ENCODE peak calls at places on chromosome 22, in four cellular contexts. F, Z, I and K are unnamed samples.

GRCh38 chr22:35114296-35114980 is 48.5 kb downstream of the ISX start:
- DNase-seq in F (no peak), Z (no peak), I (no peak), K (no peak)

GRCh38 chr22:36156515-36157419 is 3.8 kb downstream of the APOL3 start:
- DNase-seq in F (no peak), Z (peak), I (peak), K (no peak)

GRCh38 chr22:45284705-45285305 is at the start of gene UPK3A:
- DNase-seq in F (no peak), Z (peak), I (peak), K (peak)

GRCh38 chr22:40176921-40177737 is 596 bp upstream of the TNRC6B start:
- DNase-seq in F (no peak), Z (no peak), I (no peak), K (peak)

GRCh38 chr22:41524809-41525449 is 19.3 kb downstream of the POLR3H start:
- DNase-seq in F (no peak), Z (no peak), I (no peak), K (no peak)

GRCh38 chr22:34004058-34004457 is 83.8 kb upstream of the LARGE1 start:
- DNase-seq in F (no peak), Z (no peak), I (no peak), K (no peak)

GRCh38 chr22:40058265-40058664 is 63.5 kb downstream of the FAM83F start:
- DNase-seq in F (no peak), Z (no peak), I (no peak), K (no peak)

GRCh38 chr22:29060931-29061330 is 700 bp downstream of the C22orf31 start:
- DNase-seq in F (no peak), Z (no peak), I (no peak), K (no peak)

GRCh38 chr22:45308624-45309421 is 911 bp upstream of the FAM118A start:
- DNase-seq in F (no peak), Z (no peak), I (no peak), K (no peak)

GRCh38 chr22:22932512-22932941 is 44.9 kb downstream of the IGLL5 start:
- DNase-seq in F (no peak), Z (no peak), I (no peak), K (no peak)

GRCh38 chr22:24106385-24107381 is 74.6 kb upstream of the SUSD2 start:
- DNase-seq in F (peak), Z (peak), I (no peak), K (no peak)

GRCh38 chr22:21937041-21937820 is 15.4 kb downstream of the PPM1F start:
- DNase-seq in F (no peak), Z (no peak), I (no peak), K (no peak)

GRCh38 chr22:27747396-27748256 is 53.9 kb downstream of the MN1 start:
- DNase-seq in F (no peak), Z (no peak), I (no peak), K (no peak)

GRCh38 chr22:21972806-21973205 is 9.8 kb downstream of the TOP3B start:
- DNase-seq in F (no peak), Z (no peak), I (no peak), K (no peak)

GRCh38 chr22:23073506-23074229 is 3.3 kb downstream of the GNAZ start:
- DNase-seq in F (no peak), Z (no peak), I (no peak), K (no peak)

GRCh38 chr22:50518628-50519027 is 6.8 kb downstream of the SCO2 start:
- DNase-seq in F (no peak), Z (no peak), I (no peak), K (no peak)

GRCh38 chr22:26579331-26579886 is 10.5 kb downstream of the TPST2 start:
- DNase-seq in F (no peak), Z (peak), I (no peak), K (no peak)

GRCh38 chr22:42376721-42377177 is 55.5 kb downstream of the NFAM1 start:
- DNase-seq in F (peak), Z (peak), I (no peak), K (peak)

GRCh38 chr22:39703890-39704658 is 133.5 kb downstream of the CACNA1I start:
- DNase-seq in F (no peak), Z (peak), I (peak), K (no peak)

GRCh38 chr22:27777128-27777527 is 24.4 kb downstream of the MN1 start:
- DNase-seq in F (no peak), Z (no peak), I (no peak), K (no peak)

GRCh38 chr22:36184433-36185035 is 17.1 kb downstream of the APOL4 start:
- DNase-seq in F (no peak), Z (no peak), I (no peak), K (no peak)

GRCh38 chr22:22843848-22844247 is 43.8 kb upstream of the IGLL5 start:
- DNase-seq in F (no peak), Z (no peak), I (no peak), K (no peak)

GRCh38 chr22:41562461-41562860 is 1.7 kb downstream of the CSDC2 start:
- DNase-seq in F (no peak), Z (no peak), I (no peak), K (no peak)

GRCh38 chr22:17235149-17235655 is 16.0 kb upstream of the ADA2 start:
- DNase-seq in F (no peak), Z (no peak), I (no peak), K (no peak)

DNA sequence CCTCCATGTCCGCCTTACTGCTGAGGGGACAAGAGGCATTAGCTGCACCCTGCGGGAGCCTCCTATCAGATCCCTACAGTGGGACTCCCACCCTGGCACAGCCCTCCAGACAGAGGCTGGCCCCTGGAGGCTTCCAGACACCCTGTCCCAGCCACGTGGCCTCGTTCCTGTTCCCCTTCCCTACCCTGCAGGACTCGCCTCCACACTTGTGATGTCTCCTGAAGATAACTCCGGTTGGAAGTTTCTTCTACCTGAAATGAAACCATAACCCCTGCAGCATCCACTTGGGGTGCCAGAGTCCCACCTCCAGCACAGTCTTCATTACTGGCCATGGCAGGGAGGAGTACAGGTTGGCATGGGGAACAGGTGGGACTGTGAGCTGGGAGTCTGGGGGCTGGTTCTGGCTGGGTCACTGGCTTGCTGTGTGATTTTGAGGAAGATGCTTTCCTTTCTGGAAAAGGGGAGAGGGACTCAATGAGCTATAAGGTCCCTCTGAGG is 4.9 kb upstream of the SH3BP1 start:
- DNase-seq in F (no peak), Z (no peak), I (no peak), K (no peak)
- TF ChIP-seq CTCF in F (peak), Z (no peak), I (no peak), K (no peak)

DNA sequence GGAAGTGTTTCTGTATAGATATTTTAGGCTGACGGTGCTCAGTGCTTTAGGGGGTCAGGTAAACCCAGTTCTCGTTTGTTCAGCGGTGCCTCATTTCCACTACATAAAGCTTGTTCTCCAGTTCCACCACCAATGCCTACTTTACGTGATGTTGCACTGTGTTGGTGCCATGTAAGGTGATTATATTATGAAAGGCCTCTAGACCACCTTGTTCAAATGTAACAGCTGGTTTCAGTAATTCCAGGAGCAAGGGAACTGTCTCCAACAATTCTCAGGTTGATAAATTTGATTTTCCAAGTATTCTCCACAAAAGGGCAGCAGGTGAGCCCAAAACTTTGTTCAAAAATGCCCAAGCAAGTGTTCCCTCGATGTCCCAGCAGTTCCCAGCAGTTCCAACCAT is 83.7 kb upstream of the SEPTIN5 start:
- DNase-seq in F (no peak), Z (no peak), I (peak), K (no peak)
- TF ChIP-seq CTCF in F (no peak), Z (no peak), I (no peak), K (no peak)

DNA sequence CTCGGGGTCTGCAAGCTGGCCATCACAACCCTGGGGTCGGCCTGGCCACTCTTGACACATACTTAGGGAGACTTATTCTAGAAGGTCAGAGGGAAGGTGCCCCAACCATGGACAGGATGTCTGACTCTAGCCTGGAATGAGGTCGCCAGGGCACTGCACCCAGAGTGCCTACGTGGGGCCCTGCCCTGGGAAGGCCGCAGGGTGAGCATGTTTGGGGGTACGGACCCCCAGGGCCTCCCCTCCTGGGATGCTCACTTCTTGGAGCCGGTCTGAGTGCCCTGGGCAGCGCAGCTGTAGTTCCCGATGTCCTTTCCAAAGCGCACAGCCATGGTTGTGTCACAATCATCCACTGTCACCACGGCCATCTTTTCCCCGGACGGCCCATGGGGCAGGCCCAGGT is 75.8 kb downstream of the TRMU start:
- DNase-seq in F (no peak), Z (no peak), I (no peak), K (no peak)
- TF ChIP-seq CTCF in F (no peak), Z (no peak), I (no peak), K (no peak)

GRCh38 chr22:47678048-47678447 is 915.6 kb downstream of the TBC1D22A start:
- DNase-seq in F (no peak), Z (no peak), I (no peak), K (no peak)

GRCh38 chr22:47674600-47674999 is 912.1 kb downstream of the TBC1D22A start:
- DNase-seq in F (no peak), Z (no peak), I (no peak), K (no peak)

GRCh38 chr22:47672526-47672925 is 910.1 kb downstream of the TBC1D22A start:
- DNase-seq in F (no peak), Z (no peak), I (no peak), K (no peak)

GRCh38 chr22:47678667-47679287 is 916.3 kb downstream of the TBC1D22A start:
- DNase-seq in F (no peak), Z (no peak), I (no peak), K (no peak)

GRCh38 chr22:47676685-47677084 is 914.2 kb downstream of the TBC1D22A start:
- DNase-seq in F (no peak), Z (no peak), I (no peak), K (no peak)
- TF ChIP-seq CTCF in F (no peak), Z (no peak), I (no peak), K (no peak)

DNA sequence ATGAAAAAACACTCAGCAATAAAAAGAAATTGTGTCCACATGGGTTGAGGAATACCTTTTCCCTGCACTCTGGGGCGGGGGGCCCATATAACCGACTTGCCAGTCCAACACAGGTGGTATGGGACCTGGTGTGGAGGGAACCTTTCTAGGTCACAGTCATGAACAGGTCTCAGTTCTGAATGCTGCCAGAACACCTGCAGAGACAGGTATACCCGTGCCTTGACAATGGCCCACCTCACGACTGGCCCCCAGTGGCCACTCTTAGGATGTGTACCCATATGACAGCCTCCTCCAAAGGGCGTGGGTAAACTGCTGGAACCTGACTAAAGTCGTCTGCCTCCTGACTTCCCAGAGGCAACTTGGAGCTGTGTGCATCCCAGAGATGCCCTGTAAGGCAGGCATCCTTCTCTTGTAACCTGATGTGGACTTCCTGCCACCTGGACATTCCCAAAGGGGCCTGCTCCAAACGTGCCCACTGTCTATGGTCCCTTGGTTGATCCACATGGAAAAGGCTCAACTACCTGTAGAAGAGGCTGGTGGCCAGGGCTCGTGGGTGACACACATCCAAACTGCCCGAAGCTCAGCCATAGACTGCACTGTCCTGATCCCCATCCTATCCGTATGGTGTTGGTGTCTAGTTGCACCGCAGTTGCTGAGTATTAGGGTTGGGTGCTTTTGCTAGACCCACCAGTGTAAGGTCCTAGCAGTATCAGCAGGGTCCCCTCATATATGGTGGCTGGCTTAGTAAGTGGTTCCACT is 859.3 kb downstream of the BRD1 start:
- DNase-seq in F (no peak), Z (no peak), I (peak), K (no peak)
- TF ChIP-seq CTCF in F (no peak), Z (no peak), I (peak), K (peak)

DNA sequence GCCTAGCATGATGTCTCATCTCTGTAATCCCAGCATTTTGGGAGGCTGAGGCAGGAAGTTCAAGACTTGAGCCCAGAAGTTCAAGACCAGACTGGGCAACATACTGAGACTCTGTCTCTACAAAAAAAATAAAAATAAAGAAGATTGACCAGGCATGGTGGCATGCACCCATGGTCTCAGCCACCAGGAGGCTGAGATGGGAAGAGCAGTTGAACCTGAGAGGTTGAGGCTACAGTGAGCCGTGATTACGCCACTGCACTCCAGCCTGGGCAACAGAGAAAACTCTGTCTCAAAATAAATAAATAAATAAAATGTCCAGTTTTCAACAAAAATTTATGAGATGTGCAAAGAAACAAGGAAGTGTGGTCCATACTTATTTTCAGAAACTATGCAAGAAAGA is 28.3 kb downstream of the EFCAB6 start:
- DNase-seq in F (no peak), Z (no peak), I (no peak), K (no peak)
- TF ChIP-seq CTCF in F (no peak), Z (no peak), I (peak), K (peak)